ENCODE peak calls at places on chromosomes 3 and 15, in four cellular contexts. One of them, this sample, is unnamed.

GRCh38 chr15:101684877-101685276 is 32.7 kb upstream of the TM2D3 start:
- DNase-seq in T-helper 17 cell: no peak
- DNase-seq in progenitor cell of endocrine pancreas: no peak
- DNase-seq in left ventricle myocardium inferior: no peak
- DNase-seq in this sample: no peak

GRCh38 chr3:139135657-139136056 is 91.0 kb upstream of the PRR23C start:
- DNase-seq in progenitor cell of endocrine pancreas: no peak
- DNase-seq in left ventricle myocardium inferior: no peak
- DNase-seq in T-helper 17 cell: no peak
- DNase-seq in this sample: no peak

GRCh38 chr15:93289951-93290350 is 200.9 kb upstream of the RGMA start:
- DNase-seq in T-helper 17 cell: no peak
- DNase-seq in progenitor cell of endocrine pancreas: no peak
- DNase-seq in left ventricle myocardium inferior: no peak
- DNase-seq in this sample: no peak

GRCh38 chr3:29255854-29256696 is 24.8 kb upstream of the RBMS3 start:
- DNase-seq in T-helper 17 cell: no peak
- DNase-seq in left ventricle myocardium inferior: no peak
- DNase-seq in progenitor cell of endocrine pancreas: no peak
- DNase-seq in this sample: no peak

GRCh38 chr3:126664591-126665214 is 9.8 kb upstream of the TXNRD3 start:
- DNase-seq in T-helper 17 cell: no peak
- DNase-seq in left ventricle myocardium inferior: no peak
- DNase-seq in progenitor cell of endocrine pancreas: no peak
- DNase-seq in this sample: no peak

GRCh38 chr3:13021141-13021933 is 51.9 kb downstream of the IQSEC1 start:
- DNase-seq in left ventricle myocardium inferior: peak
- DNase-seq in T-helper 17 cell: no peak
- DNase-seq in progenitor cell of endocrine pancreas: no peak
- DNase-seq in this sample: no peak

GRCh38 chr15:80758130-80758529 is 21.0 kb upstream of the CEMIP start:
- DNase-seq in left ventricle myocardium inferior: no peak
- DNase-seq in T-helper 17 cell: no peak
- DNase-seq in progenitor cell of endocrine pancreas: no peak
- DNase-seq in this sample: no peak

GRCh38 chr3:193812078-193812725 is 219.2 kb downstream of the OPA1 start:
- DNase-seq in progenitor cell of endocrine pancreas: no peak
- DNase-seq in T-helper 17 cell: no peak
- DNase-seq in left ventricle myocardium inferior: no peak
- DNase-seq in this sample: no peak

GRCh38 chr15:44010114-44010513 is 183.3 kb downstream of the WDR76 start:
- DNase-seq in progenitor cell of endocrine pancreas: no peak
- DNase-seq in T-helper 17 cell: no peak
- DNase-seq in left ventricle myocardium inferior: no peak
- DNase-seq in this sample: no peak

This sample was measured in CD4-positive, alpha-beta memory T cell.